ENCODE peak calls at places on chromosome 2, in nine cellular contexts. X, Z, T, Q, G, S, N, H and J are unnamed samples.

GRCh38 chr2:46097714-46098480 is 199.3 kb upstream of the EPAS1 start:
- DNase-seq in H (no peak), N (no peak), S (no peak), Q (peak), X (peak), Z (peak), T (no peak), G (no peak), J (no peak)

GRCh38 chr2:162113771-162114168 is 38.3 kb downstream of the GCG start:
- DNase-seq in Q (peak), X (no peak), N (no peak), Z (no peak), G (no peak), H (no peak), S (no peak), T (no peak), J (peak)

GRCh38 chr2:42150159-42150558 is 19.0 kb upstream of the EML4 start:
- DNase-seq in Z (no peak), Q (no peak), T (no peak), H (no peak), X (no peak), N (no peak), S (no peak), G (no peak), J (no peak)

GRCh38 chr2:64062840-64063239 is 43.6 kb upstream of the VPS54 start:
- DNase-seq in Q (peak), G (no peak), X (peak), Z (no peak), S (no peak), N (no peak), T (peak), H (no peak), J (no peak)

GRCh38 chr2:127986548-127987079 is 41.2 kb downstream of the SAP130 start:
- DNase-seq in S (no peak), T (no peak), Q (no peak), G (no peak), Z (no peak), N (no peak), H (no peak), X (no peak), J (no peak)

GRCh38 chr2:237732790-237733349 is 65.7 kb upstream of the RBM44 start:
- DNase-seq in X (no peak), G (no peak), Z (no peak), S (peak), T (no peak), Q (peak), H (no peak), N (no peak), J (peak)

GRCh38 chr2:38327580-38327979 is 49.5 kb downstream of the ATL2 start:
- DNase-seq in Q (no peak), T (no peak), X (no peak), H (no peak), S (no peak), Z (no peak), N (no peak), G (no peak), J (no peak)

GRCh38 chr2:127951031-127951430 is 65.3 kb upstream of the AMMECR1L start:
- DNase-seq in G (no peak), Z (no peak), H (no peak), Q (no peak), S (no peak), X (no peak), T (no peak), N (no peak), J (no peak)

GRCh38 chr2:26672112-26672817 is 20.3 kb upstream of the KCNK3 start:
- DNase-seq in T (no peak), Q (no peak), N (no peak), G (no peak), Z (no peak), S (no peak), H (no peak), X (no peak), J (no peak)

GRCh38 chr2:74719066-74719465 is 65.0 kb downstream of the SEMA4F start:
- DNase-seq in N (no peak), H (no peak), S (no peak), Q (no peak), G (no peak), T (no peak), Z (no peak), X (no peak), J (no peak)

GRCh38 chr2:64023485-64024258 is 4.4 kb upstream of the VPS54 start:
- DNase-seq in H (no peak), T (no peak), Q (no peak), N (peak), G (no peak), X (peak), Z (no peak), S (no peak), J (peak)

GRCh38 chr2:112835553-112836535 is 735 bp downstream of the IL1B start:
- DNase-seq in Z (no peak), S (no peak), Q (no peak), H (no peak), G (no peak), X (no peak), N (no peak), T (no peak), J (no peak)

GRCh38 chr2:70826696-70827330 is 6.4 kb upstream of the CLEC4F start:
- DNase-seq in X (no peak), Q (no peak), T (no peak), Z (no peak), H (no peak), S (no peak), G (no peak), N (no peak), J (no peak)

GRCh38 chr2:53767405-53768232 is at the start of gene CHAC2:
- DNase-seq in Z (peak), N (peak), S (peak), X (peak), Q (peak), G (no peak), T (peak), H (peak), J (peak)

GRCh38 chr2:8848328-8849100 is 11.1 kb upstream of the KIDINS220 start:
- DNase-seq in Q (no peak), Z (no peak), T (no peak), S (no peak), G (no peak), X (no peak), N (no peak), H (no peak), J (no peak)

GRCh38 chr2:178275600-178275999 is 81.3 kb downstream of the OSBPL6 start:
- DNase-seq in S (no peak), X (no peak), Q (no peak), H (no peak), N (no peak), Z (no peak), T (no peak), G (no peak), J (peak)

GRCh38 chr2:240739797-240740196 is 48.1 kb downstream of the AQP12A start:
- DNase-seq in Q (no peak), G (no peak), S (no peak), N (no peak), H (no peak), T (no peak), Z (no peak), X (no peak), J (no peak)

GRCh38 chr2:171991027-171991426 is 8.7 kb upstream of the METAP1D start:
- DNase-seq in X (no peak), Z (no peak), N (no peak), S (no peak), H (no peak), T (no peak), G (no peak), Q (no peak), J (no peak)

GRCh38 chr2:147937744-147938349 is 82.7 kb downstream of the ORC4 start:
- DNase-seq in Z (peak), H (peak), T (no peak), N (no peak), X (peak), S (peak), Q (peak), G (no peak), J (peak)

GRCh38 chr2:128312411-128312810 is 6.3 kb downstream of the HS6ST1 start:
- DNase-seq in Z (no peak), Q (no peak), N (no peak), T (no peak), G (no peak), H (no peak), S (peak), X (no peak), J (no peak)

GRCh38 chr2:236887519-236887918 is 198.2 kb upstream of the COPS8 start:
- DNase-seq in N (no peak), T (no peak), G (no peak), Q (peak), H (no peak), S (no peak), X (no peak), Z (no peak), J (no peak)

GRCh38 chr2:217248312-217248935 is 388.6 kb upstream of the TNP1 start:
- DNase-seq in Z (no peak), T (peak), H (no peak), Q (no peak), N (peak), G (no peak), X (no peak), S (peak), J (peak)

GRCh38 chr2:59012234-59012633 is 771.1 kb upstream of the FANCL start:
- DNase-seq in T (no peak), Z (no peak), H (no peak), N (no peak), Q (no peak), G (no peak), X (no peak), S (no peak), J (no peak)

GRCh38 chr2:99643824-99644787 is 154.3 kb upstream of the REV1 start:
- DNase-seq in N (no peak), Q (no peak), S (peak), X (no peak), Z (no peak), H (no peak), G (no peak), T (no peak), J (no peak)

GRCh38 chr2:50291535-50291934 is 740.4 kb downstream of the NRXN1 start:
- DNase-seq in Z (no peak), H (no peak), Q (no peak), X (no peak), T (no peak), N (no peak), S (no peak), G (no peak), J (no peak)

GRCh38 chr2:3236300-3236699 is 141.3 kb downstream of the EIPR1 start:
- DNase-seq in Z (no peak), S (no peak), Q (no peak), G (no peak), X (no peak), T (no peak), N (no peak), H (no peak), J (no peak)

GRCh38 chr2:236548179-236548918 is 21.3 kb upstream of the ACKR3 start:
- DNase-seq in S (no peak), T (no peak), Z (no peak), H (no peak), N (no peak), X (no peak), Q (no peak), G (no peak), J (no peak)

GRCh38 chr2:5123597-5124196 is 568.5 kb upstream of the SOX11 start:
- DNase-seq in S (no peak), X (no peak), G (no peak), Z (no peak), Q (no peak), T (no peak), H (no peak), N (no peak), J (no peak)

GRCh38 chr2:142131016-142131714 is at the start of gene LRP1B:
- DNase-seq in G (peak), Z (no peak), S (peak), X (no peak), H (no peak), Q (peak), T (no peak), N (peak), J (peak)

GRCh38 chr2:1848599-1848995 is 104.3 kb upstream of the PXDN start:
- DNase-seq in S (no peak), H (no peak), N (no peak), T (no peak), G (no peak), Q (no peak), X (no peak), Z (no peak), J (no peak)
- TF ChIP-seq MAX in S (no peak), H (no peak), N (no peak), T (no peak), G (no peak), Q (no peak), X (no peak), Z (no peak), J (no peak)

DNA sequence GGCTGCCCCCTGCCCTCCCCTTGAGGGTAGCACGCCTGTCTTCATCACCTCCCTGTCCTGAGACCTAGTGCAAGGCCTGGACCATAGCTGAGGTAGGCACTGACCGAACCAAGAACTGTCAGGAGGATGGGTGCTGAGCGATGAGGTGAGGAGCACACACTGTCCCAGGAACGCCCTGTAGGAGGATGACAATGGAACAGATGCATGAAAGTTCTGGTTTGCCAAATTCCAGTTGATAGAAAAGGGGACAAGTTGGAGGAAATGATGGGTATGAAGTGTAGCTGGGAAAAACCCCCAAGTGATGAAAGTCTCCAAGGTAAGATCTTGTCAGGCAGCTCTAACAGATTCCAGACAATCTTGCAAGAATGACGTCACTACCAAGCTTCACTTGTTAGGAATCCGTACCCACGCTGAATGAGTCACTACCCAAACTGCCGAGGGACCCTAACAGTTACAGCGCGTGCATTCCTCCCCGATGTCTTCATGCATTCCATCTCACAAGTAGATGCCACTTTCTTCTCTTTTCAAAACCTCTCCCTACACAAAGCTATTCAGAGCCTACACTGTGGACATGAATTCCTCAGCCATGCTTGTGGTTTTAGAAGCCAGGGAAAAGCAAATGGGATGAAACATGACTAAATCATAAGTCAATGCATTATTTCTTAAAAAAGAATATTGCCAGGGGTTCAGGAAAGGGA is 27.6 kb downstream of the MRPL33 start:
- DNase-seq in T (no peak), N (no peak), Z (peak), X (peak), S (no peak), Q (peak), H (peak), G (peak), J (peak)
- TF ChIP-seq MAX in T (no peak), N (no peak), Z (peak), X (peak), S (peak), Q (no peak), H (no peak), G (no peak), J (no peak)

GRCh38 chr2:182047544-182047943 is 61.9 kb downstream of the PPP1R1C start:
- DNase-seq in S (no peak), N (no peak), H (no peak), Z (no peak), T (no peak), Q (no peak), X (no peak), G (no peak), J (no peak)
- TF ChIP-seq MAX in S (no peak), N (no peak), H (no peak), Z (no peak), T (no peak), Q (no peak), X (no peak), G (no peak), J (no peak)

GRCh38 chr2:221215487-221215886 is 356.6 kb downstream of the EPHA4 start:
- DNase-seq in H (no peak), S (no peak), Z (no peak), T (no peak), N (no peak), Q (no peak), G (no peak), X (no peak), J (no peak)
- TF ChIP-seq MAX in H (no peak), S (no peak), Z (no peak), T (no peak), N (no peak), Q (no peak), G (no peak), X (no peak), J (no peak)

DNA sequence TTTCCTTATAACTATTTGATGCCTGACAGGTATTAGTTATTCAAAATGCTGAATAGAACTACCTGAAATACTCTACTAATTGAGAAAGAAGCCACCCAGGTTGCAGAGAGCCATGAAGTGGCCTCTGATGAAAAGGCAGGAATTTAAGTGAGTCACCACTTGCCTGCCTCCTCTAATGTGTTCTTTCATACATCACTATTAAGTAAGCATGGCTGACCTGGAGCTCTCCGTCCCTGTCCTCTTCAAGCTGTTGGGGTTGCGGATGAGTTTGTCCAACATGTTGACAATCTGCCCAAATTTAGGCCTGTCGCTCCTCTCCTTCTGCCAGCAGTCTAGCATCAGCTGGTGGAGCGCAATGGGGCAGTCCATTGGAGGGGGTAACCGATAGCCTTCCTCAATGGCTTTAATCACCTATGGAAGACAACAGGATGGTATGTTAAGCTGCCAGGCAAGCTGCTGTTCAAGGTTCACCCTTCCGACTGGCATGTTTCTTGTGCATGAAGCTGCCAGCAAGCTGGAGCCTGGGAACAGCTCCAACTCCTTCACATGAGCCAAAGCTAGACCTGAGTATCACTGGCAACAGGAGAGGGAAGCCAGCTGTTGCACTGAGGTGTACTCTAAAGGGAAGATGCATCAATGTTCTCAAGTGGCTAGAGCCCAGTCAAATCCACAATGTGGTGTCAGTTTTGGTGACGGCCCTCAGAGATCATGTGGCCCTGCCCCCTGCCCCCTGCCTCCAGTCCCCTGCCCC is 142.2 kb downstream of the EPHA4 start:
- DNase-seq in N (no peak), H (no peak), G (no peak), Q (peak), Z (no peak), T (no peak), X (no peak), S (no peak), J (no peak)
- TF ChIP-seq MAX in N (no peak), H (no peak), G (no peak), Q (no peak), Z (no peak), T (no peak), X (no peak), S (no peak), J (no peak)

GRCh38 chr2:30122362-30122761 is 24.4 kb upstream of the YPEL5 start:
- DNase-seq in X (no peak), Q (no peak), S (no peak), G (no peak), T (no peak), H (no peak), Z (no peak), N (no peak), J (no peak)

GRCh38 chr2:30127016-30127893 is 19.6 kb upstream of the YPEL5 start:
- DNase-seq in T (no peak), Q (peak), Z (no peak), N (no peak), G (no peak), S (no peak), H (no peak), X (peak), J (no peak)
- TF ChIP-seq MAX in T (no peak), Q (no peak), Z (no peak), N (no peak), G (no peak), S (no peak), H (no peak), X (no peak), J (no peak)

GRCh38 chr2:85780316-85781092 is 26.7 kb downstream of the ATOH8 start:
- DNase-seq in Z (no peak), X (no peak), S (no peak), N (no peak), G (no peak), T (no peak), H (no peak), Q (no peak), J (no peak)

GRCh38 chr2:85776672-85777071 is 22.9 kb downstream of the ATOH8 start:
- DNase-seq in S (no peak), H (no peak), G (no peak), N (no peak), Q (no peak), Z (no peak), T (no peak), X (no peak), J (no peak)

GRCh38 chr2:85779641-85780315 is 26.0 kb downstream of the ATOH8 start:
- DNase-seq in S (no peak), G (no peak), Q (no peak), N (no peak), T (no peak), X (no peak), Z (no peak), H (no peak), J (no peak)

GRCh38 chr2:85777441-85777861 is 23.7 kb downstream of the ATOH8 start:
- DNase-seq in S (no peak), X (no peak), N (no peak), G (no peak), Q (peak), T (no peak), Z (no peak), H (no peak), J (no peak)

GRCh38 chr2:85778646-85779364 is 25.0 kb downstream of the ATOH8 start:
- DNase-seq in X (no peak), Z (no peak), T (no peak), N (no peak), H (no peak), G (no peak), S (no peak), Q (no peak), J (no peak)
- TF ChIP-seq MAX in X (no peak), Z (no peak), T (no peak), N (no peak), H (no peak), G (no peak), S (no peak), Q (no peak), J (no peak)